ENCODE peak calls at places on chromosomes 3 and 15, in four cellular contexts. One of them, this sample, is unnamed.

GRCh38 chr3:131503328-131503650 is 518 bp upstream of the MRPL3 start:
- DNase-seq in left lobe of liver: no peak
- DNase-seq in activated CD4-positive, alpha-beta T cell treated with anti-CD3 and anti-CD28 coated beads for 36 hours: peak
- DNase-seq in midbrain: no peak
- DNase-seq in this sample: no peak

GRCh38 chr3:134544306-134544705 is 58.4 kb downstream of the CEP63 start:
- DNase-seq in midbrain: no peak
- DNase-seq in left lobe of liver: no peak
- DNase-seq in activated CD4-positive, alpha-beta T cell treated with anti-CD3 and anti-CD28 coated beads for 36 hours: no peak
- DNase-seq in this sample: no peak

GRCh38 chr3:128549283-128550112 is 56.5 kb upstream of the GATA2 start:
- DNase-seq in midbrain: no peak
- DNase-seq in left lobe of liver: peak
- DNase-seq in activated CD4-positive, alpha-beta T cell treated with anti-CD3 and anti-CD28 coated beads for 36 hours: no peak
- DNase-seq in this sample: no peak

GRCh38 chr3:16305121-16305541 is 40.1 kb downstream of the OXNAD1 start:
- DNase-seq in activated CD4-positive, alpha-beta T cell treated with anti-CD3 and anti-CD28 coated beads for 36 hours: peak
- DNase-seq in midbrain: no peak
- DNase-seq in left lobe of liver: peak
- DNase-seq in this sample: no peak

GRCh38 chr3:111765136-111765535 is 93.9 kb upstream of the PHLDB2 start:
- DNase-seq in midbrain: no peak
- DNase-seq in activated CD4-positive, alpha-beta T cell treated with anti-CD3 and anti-CD28 coated beads for 36 hours: no peak
- DNase-seq in left lobe of liver: no peak
- DNase-seq in this sample: no peak

GRCh38 chr3:19972056-19972455 is 25.2 kb downstream of the RAB5A start:
- DNase-seq in midbrain: no peak
- DNase-seq in activated CD4-positive, alpha-beta T cell treated with anti-CD3 and anti-CD28 coated beads for 36 hours: no peak
- DNase-seq in left lobe of liver: no peak
- DNase-seq in this sample: no peak

GRCh38 chr15:83106994-83107840 is at the start of gene TM6SF1:
- DNase-seq in midbrain: no peak
- DNase-seq in activated CD4-positive, alpha-beta T cell treated with anti-CD3 and anti-CD28 coated beads for 36 hours: peak
- DNase-seq in left lobe of liver: no peak
- DNase-seq in this sample: no peak

GRCh38 chr3:135739755-135740154 is 225.8 kb upstream of the PPP2R3A start:
- DNase-seq in midbrain: no peak
- DNase-seq in left lobe of liver: no peak
- DNase-seq in activated CD4-positive, alpha-beta T cell treated with anti-CD3 and anti-CD28 coated beads for 36 hours: no peak
- DNase-seq in this sample: no peak

GRCh38 chr3:64414043-64414442 is 188.8 kb upstream of the PRICKLE2 start:
- DNase-seq in left lobe of liver: no peak
- DNase-seq in midbrain: no peak
- DNase-seq in activated CD4-positive, alpha-beta T cell treated with anti-CD3 and anti-CD28 coated beads for 36 hours: no peak
- DNase-seq in this sample: no peak

GRCh38 chr3:184912166-184912565 is 100.2 kb downstream of the VPS8 start:
- DNase-seq in activated CD4-positive, alpha-beta T cell treated with anti-CD3 and anti-CD28 coated beads for 36 hours: no peak
- DNase-seq in midbrain: no peak
- DNase-seq in left lobe of liver: no peak
- DNase-seq in this sample: no peak

GRCh38 chr3:115280531-115280930 is 133.4 kb upstream of the ZBTB20 start:
- DNase-seq in midbrain: no peak
- DNase-seq in activated CD4-positive, alpha-beta T cell treated with anti-CD3 and anti-CD28 coated beads for 36 hours: no peak
- DNase-seq in left lobe of liver: no peak
- DNase-seq in this sample: no peak

GRCh38 chr15:75836953-75837321 is 6.3 kb upstream of the UBE2Q2 start:
- DNase-seq in activated CD4-positive, alpha-beta T cell treated with anti-CD3 and anti-CD28 coated beads for 36 hours: peak
- DNase-seq in midbrain: no peak
- DNase-seq in left lobe of liver: no peak
- DNase-seq in this sample: no peak

GRCh38 chr3:148962513-148962912 is 28.8 kb upstream of the GYG1 start:
- DNase-seq in midbrain: no peak
- DNase-seq in left lobe of liver: no peak
- DNase-seq in activated CD4-positive, alpha-beta T cell treated with anti-CD3 and anti-CD28 coated beads for 36 hours: no peak
- DNase-seq in this sample: no peak

GRCh38 chr3:14423197-14423743 is 20.9 kb downstream of the SLC6A6 start:
- DNase-seq in midbrain: no peak
- DNase-seq in activated CD4-positive, alpha-beta T cell treated with anti-CD3 and anti-CD28 coated beads for 36 hours: no peak
- DNase-seq in left lobe of liver: no peak
- DNase-seq in this sample: no peak

GRCh38 chr3:38152660-38153059 is 12.7 kb upstream of the OXSR1 start:
- DNase-seq in midbrain: no peak
- DNase-seq in left lobe of liver: no peak
- DNase-seq in activated CD4-positive, alpha-beta T cell treated with anti-CD3 and anti-CD28 coated beads for 36 hours: no peak
- DNase-seq in this sample: no peak

GRCh38 chr15:49855917-49856637 is 235.2 kb downstream of the DTWD1 start:
- DNase-seq in midbrain: no peak
- DNase-seq in left lobe of liver: no peak
- DNase-seq in activated CD4-positive, alpha-beta T cell treated with anti-CD3 and anti-CD28 coated beads for 36 hours: no peak
- DNase-seq in this sample: no peak

GRCh38 chr3:16439163-16439847 is 74.2 kb downstream of the RFTN1 start:
- DNase-seq in midbrain: no peak
- DNase-seq in activated CD4-positive, alpha-beta T cell treated with anti-CD3 and anti-CD28 coated beads for 36 hours: no peak
- DNase-seq in left lobe of liver: no peak
- DNase-seq in this sample: no peak

GRCh38 chr3:25747033-25747432 is 36.2 kb downstream of the NGLY1 start:
- DNase-seq in left lobe of liver: no peak
- DNase-seq in activated CD4-positive, alpha-beta T cell treated with anti-CD3 and anti-CD28 coated beads for 36 hours: no peak
- DNase-seq in midbrain: no peak
- DNase-seq in this sample: no peak

GRCh38 chr3:171508676-171509075 is 48.5 kb upstream of the TNIK start:
- DNase-seq in midbrain: no peak
- DNase-seq in left lobe of liver: no peak
- DNase-seq in activated CD4-positive, alpha-beta T cell treated with anti-CD3 and anti-CD28 coated beads for 36 hours: no peak
- DNase-seq in this sample: no peak

GRCh38 chr3:71152892-71153265 is 430.6 kb downstream of the FOXP1 start:
- DNase-seq in activated CD4-positive, alpha-beta T cell treated with anti-CD3 and anti-CD28 coated beads for 36 hours: no peak
- DNase-seq in midbrain: no peak
- DNase-seq in left lobe of liver: peak
- DNase-seq in this sample: no peak

GRCh38 chr15:40293006-40293405 is 10.1 kb upstream of the ANKRD63 start:
- DNase-seq in activated CD4-positive, alpha-beta T cell treated with anti-CD3 and anti-CD28 coated beads for 36 hours: no peak
- DNase-seq in midbrain: no peak
- DNase-seq in left lobe of liver: no peak
- DNase-seq in this sample: no peak

GRCh38 chr15:44215594-44215993 is 20.5 kb upstream of the FRMD5 start:
- DNase-seq in activated CD4-positive, alpha-beta T cell treated with anti-CD3 and anti-CD28 coated beads for 36 hours: no peak
- DNase-seq in left lobe of liver: no peak
- DNase-seq in midbrain: no peak
- DNase-seq in this sample: no peak

GRCh38 chr15:38687340-38687739 is 122.7 kb upstream of the RASGRP1 start:
- DNase-seq in activated CD4-positive, alpha-beta T cell treated with anti-CD3 and anti-CD28 coated beads for 36 hours: no peak
- DNase-seq in left lobe of liver: no peak
- DNase-seq in midbrain: no peak
- DNase-seq in this sample: no peak

GRCh38 chr15:101314301-101314700 is 19.3 kb upstream of the SNRPA1 start:
- DNase-seq in activated CD4-positive, alpha-beta T cell treated with anti-CD3 and anti-CD28 coated beads for 36 hours: no peak
- DNase-seq in left lobe of liver: no peak
- DNase-seq in midbrain: no peak
- DNase-seq in this sample: no peak

GRCh38 chr15:61011576-61012336 is 217.3 kb downstream of the RORA start:
- DNase-seq in left lobe of liver: no peak
- DNase-seq in activated CD4-positive, alpha-beta T cell treated with anti-CD3 and anti-CD28 coated beads for 36 hours: no peak
- DNase-seq in midbrain: no peak
- DNase-seq in this sample: no peak

GRCh38 chr3:161064413-161064812 is 40.7 kb downstream of the B3GALNT1 start:
- DNase-seq in midbrain: no peak
- DNase-seq in left lobe of liver: no peak
- DNase-seq in activated CD4-positive, alpha-beta T cell treated with anti-CD3 and anti-CD28 coated beads for 36 hours: no peak
- DNase-seq in this sample: no peak

GRCh38 chr15:77808077-77808476 is 175.4 kb upstream of the LINGO1 start:
- DNase-seq in activated CD4-positive, alpha-beta T cell treated with anti-CD3 and anti-CD28 coated beads for 36 hours: no peak
- DNase-seq in midbrain: peak
- DNase-seq in left lobe of liver: no peak
- DNase-seq in this sample: peak

GRCh38 chr3:129045675-129046036 is 14.9 kb upstream of the GP9 start:
- DNase-seq in left lobe of liver: no peak
- DNase-seq in midbrain: no peak
- DNase-seq in activated CD4-positive, alpha-beta T cell treated with anti-CD3 and anti-CD28 coated beads for 36 hours: peak
- DNase-seq in this sample: no peak

GRCh38 chr15:59812185-59812870 is 123.2 kb upstream of the BNIP2 start:
- DNase-seq in left lobe of liver: no peak
- DNase-seq in activated CD4-positive, alpha-beta T cell treated with anti-CD3 and anti-CD28 coated beads for 36 hours: no peak
- DNase-seq in midbrain: no peak
- DNase-seq in this sample: no peak

GRCh38 chr15:78739996-78740903 is 71.0 kb downstream of the ADAMTS7 start:
- DNase-seq in midbrain: no peak
- DNase-seq in left lobe of liver: peak
- DNase-seq in activated CD4-positive, alpha-beta T cell treated with anti-CD3 and anti-CD28 coated beads for 36 hours: peak
- DNase-seq in this sample: no peak

GRCh38 chr3:14418670-14419250 is 16.4 kb downstream of the SLC6A6 start:
- DNase-seq in activated CD4-positive, alpha-beta T cell treated with anti-CD3 and anti-CD28 coated beads for 36 hours: no peak
- DNase-seq in left lobe of liver: no peak
- DNase-seq in midbrain: no peak
- DNase-seq in this sample: no peak

GRCh38 chr3:4524423-4524769 is 31.2 kb downstream of the ITPR1 start:
- DNase-seq in midbrain: no peak
- DNase-seq in activated CD4-positive, alpha-beta T cell treated with anti-CD3 and anti-CD28 coated beads for 36 hours: no peak
- DNase-seq in left lobe of liver: no peak
- DNase-seq in this sample: no peak

GRCh38 chr3:53708001-53708621 is 138.1 kb downstream of the CHDH start:
- DNase-seq in left lobe of liver: peak
- DNase-seq in midbrain: no peak
- DNase-seq in activated CD4-positive, alpha-beta T cell treated with anti-CD3 and anti-CD28 coated beads for 36 hours: no peak
- DNase-seq in this sample: no peak

GRCh38 chr15:89278307-89278706 is 34.5 kb downstream of the FANCI start:
- DNase-seq in left lobe of liver: no peak
- DNase-seq in activated CD4-positive, alpha-beta T cell treated with anti-CD3 and anti-CD28 coated beads for 36 hours: no peak
- DNase-seq in midbrain: no peak
- DNase-seq in this sample: no peak